ENCODE peak calls at places on chromosome X, in ten cellular contexts. One of them, this sample, is unnamed.

GRCh38 chrX:25002658-25003015 is 13.1 kb downstream of the ARX start:
- DNase-seq in foreskin fibroblast: no peak
- DNase-seq in CD8-positive, alpha-beta T cell: no peak
- DNase-seq in pons: no peak
- DNase-seq in sciatic nerve: no peak
- DNase-seq in ELR: no peak
- DNase-seq in progenitor cell of endocrine pancreas: no peak
- DNase-seq in GF-D8: no peak
- DNase-seq in lung microvascular endothelial cell: no peak
- DNase-seq in neural crest cell: no peak
- DNase-seq in this sample: no peak

GRCh38 chrX:75303795-75304194 is 29.9 kb downstream of the UPRT start:
- DNase-seq in foreskin fibroblast: no peak
- DNase-seq in CD8-positive, alpha-beta T cell: no peak
- DNase-seq in pons: no peak
- DNase-seq in sciatic nerve: no peak
- DNase-seq in ELR: no peak
- DNase-seq in progenitor cell of endocrine pancreas: no peak
- DNase-seq in GF-D8: no peak
- DNase-seq in lung microvascular endothelial cell: no peak
- DNase-seq in neural crest cell: no peak
- DNase-seq in this sample: no peak

GRCh38 chrX:147877726-147878125 is 34.0 kb upstream of the FMR1 start:
- DNase-seq in foreskin fibroblast: no peak
- DNase-seq in CD8-positive, alpha-beta T cell: no peak
- DNase-seq in pons: no peak
- DNase-seq in sciatic nerve: no peak
- DNase-seq in ELR: no peak
- DNase-seq in progenitor cell of endocrine pancreas: no peak
- DNase-seq in GF-D8: no peak
- DNase-seq in lung microvascular endothelial cell: no peak
- DNase-seq in neural crest cell: no peak
- DNase-seq in this sample: no peak

GRCh38 chrX:19628006-19628575 is 112.8 kb upstream of the MAP3K15 start:
- DNase-seq in foreskin fibroblast: no peak
- DNase-seq in CD8-positive, alpha-beta T cell: no peak
- DNase-seq in pons: no peak
- DNase-seq in sciatic nerve: no peak
- DNase-seq in ELR: no peak
- DNase-seq in progenitor cell of endocrine pancreas: no peak
- DNase-seq in GF-D8: no peak
- DNase-seq in lung microvascular endothelial cell: no peak
- DNase-seq in neural crest cell: no peak
- DNase-seq in this sample: no peak

GRCh38 chrX:1368385-1368698 is 23.6 kb downstream of the SLC25A6 start:
- DNase-seq in foreskin fibroblast: no peak
- DNase-seq in CD8-positive, alpha-beta T cell: no peak
- DNase-seq in pons: no peak
- DNase-seq in sciatic nerve: no peak
- DNase-seq in ELR: no peak
- DNase-seq in progenitor cell of endocrine pancreas: no peak
- DNase-seq in GF-D8: no peak
- DNase-seq in lung microvascular endothelial cell: no peak
- DNase-seq in neural crest cell: no peak
- DNase-seq in this sample: no peak

GRCh38 chrX:139882299-139882698 is 50.6 kb downstream of the ATP11C start:
- DNase-seq in foreskin fibroblast: no peak
- DNase-seq in CD8-positive, alpha-beta T cell: no peak
- DNase-seq in pons: no peak
- DNase-seq in sciatic nerve: no peak
- DNase-seq in ELR: peak; percentile 22
- DNase-seq in progenitor cell of endocrine pancreas: no peak
- DNase-seq in GF-D8: no peak
- DNase-seq in lung microvascular endothelial cell: peak; percentile 3
- DNase-seq in neural crest cell: no peak
- DNase-seq in this sample: no peak

GRCh38 chrX:21408324-21408723 is 34.1 kb downstream of the CNKSR2 start:
- DNase-seq in foreskin fibroblast: no peak
- DNase-seq in CD8-positive, alpha-beta T cell: no peak
- DNase-seq in pons: no peak
- DNase-seq in sciatic nerve: no peak
- DNase-seq in ELR: no peak
- DNase-seq in progenitor cell of endocrine pancreas: no peak
- DNase-seq in GF-D8: no peak
- DNase-seq in lung microvascular endothelial cell: no peak
- DNase-seq in neural crest cell: no peak
- DNase-seq in this sample: no peak

GRCh38 chrX:30067677-30068076 is 147.7 kb upstream of the MAGEB2 start:
- DNase-seq in foreskin fibroblast: no peak
- DNase-seq in CD8-positive, alpha-beta T cell: no peak
- DNase-seq in pons: no peak
- DNase-seq in sciatic nerve: no peak
- DNase-seq in ELR: no peak
- DNase-seq in progenitor cell of endocrine pancreas: no peak
- DNase-seq in GF-D8: no peak
- DNase-seq in lung microvascular endothelial cell: no peak
- DNase-seq in neural crest cell: no peak
- DNase-seq in this sample: no peak

GRCh38 chrX:16828126-16828908 is 41.8 kb downstream of the RBBP7 start:
- DNase-seq in foreskin fibroblast: no peak
- DNase-seq in CD8-positive, alpha-beta T cell: no peak
- DNase-seq in pons: no peak
- DNase-seq in sciatic nerve: no peak
- DNase-seq in ELR: no peak
- DNase-seq in progenitor cell of endocrine pancreas: no peak
- DNase-seq in GF-D8: no peak
- DNase-seq in lung microvascular endothelial cell: peak; percentile 85
- DNase-seq in neural crest cell: no peak
- DNase-seq in this sample: peak; percentile 88

GRCh38 chrX:15405846-15406245 is 21.6 kb upstream of the VEGFD start:
- DNase-seq in foreskin fibroblast: no peak
- DNase-seq in CD8-positive, alpha-beta T cell: no peak
- DNase-seq in pons: no peak
- DNase-seq in sciatic nerve: no peak
- DNase-seq in ELR: no peak
- DNase-seq in progenitor cell of endocrine pancreas: no peak
- DNase-seq in GF-D8: no peak
- DNase-seq in lung microvascular endothelial cell: no peak
- DNase-seq in neural crest cell: no peak
- DNase-seq in this sample: no peak

GRCh38 chrX:138847930-138848329 is 136.4 kb upstream of the FGF13 start:
- DNase-seq in foreskin fibroblast: no peak
- DNase-seq in CD8-positive, alpha-beta T cell: no peak
- DNase-seq in pons: peak; percentile 2
- DNase-seq in sciatic nerve: no peak
- DNase-seq in ELR: peak; percentile 5
- DNase-seq in progenitor cell of endocrine pancreas: no peak
- DNase-seq in GF-D8: no peak
- DNase-seq in lung microvascular endothelial cell: peak; percentile 7
- DNase-seq in neural crest cell: no peak
- DNase-seq in this sample: peak; percentile 31

GRCh38 chrX:10265775-10266174 is 109.0 kb downstream of the CLCN4 start:
- DNase-seq in foreskin fibroblast: no peak
- DNase-seq in CD8-positive, alpha-beta T cell: no peak
- DNase-seq in pons: no peak
- DNase-seq in sciatic nerve: no peak
- DNase-seq in ELR: no peak
- DNase-seq in progenitor cell of endocrine pancreas: no peak
- DNase-seq in GF-D8: no peak
- DNase-seq in lung microvascular endothelial cell: no peak
- DNase-seq in neural crest cell: no peak
- DNase-seq in this sample: no peak

GRCh38 chrX:16822723-16823122 is 36.5 kb downstream of the TXLNG start:
- DNase-seq in foreskin fibroblast: peak; percentile 39
- DNase-seq in CD8-positive, alpha-beta T cell: no peak
- DNase-seq in pons: no peak
- DNase-seq in sciatic nerve: no peak
- DNase-seq in ELR: peak; percentile 82
- DNase-seq in progenitor cell of endocrine pancreas: no peak
- DNase-seq in GF-D8: no peak
- DNase-seq in lung microvascular endothelial cell: peak; percentile 92
- DNase-seq in neural crest cell: no peak
- DNase-seq in this sample: peak; percentile 35

GRCh38 chrX:155632424-155633100 is 19.8 kb upstream of the TMLHE start:
- DNase-seq in foreskin fibroblast: no peak
- DNase-seq in CD8-positive, alpha-beta T cell: no peak
- DNase-seq in pons: no peak
- DNase-seq in sciatic nerve: no peak
- DNase-seq in ELR: peak; percentile 28
- DNase-seq in progenitor cell of endocrine pancreas: no peak
- DNase-seq in GF-D8: no peak
- DNase-seq in lung microvascular endothelial cell: peak; percentile 66
- DNase-seq in neural crest cell: no peak
- DNase-seq in this sample: peak; percentile 26

GRCh38 chrX:136541294-136541693 is 9.3 kb downstream of the VGLL1 start:
- DNase-seq in foreskin fibroblast: no peak
- DNase-seq in CD8-positive, alpha-beta T cell: no peak
- DNase-seq in pons: no peak
- DNase-seq in sciatic nerve: no peak
- DNase-seq in ELR: no peak
- DNase-seq in progenitor cell of endocrine pancreas: no peak
- DNase-seq in GF-D8: no peak
- DNase-seq in lung microvascular endothelial cell: no peak
- DNase-seq in neural crest cell: no peak
- DNase-seq in this sample: no peak

GRCh38 chrX:2677764-2678163 is 13.3 kb upstream of the CD99 start:
- DNase-seq in foreskin fibroblast: peak; percentile 99
- DNase-seq in CD8-positive, alpha-beta T cell: no peak
- DNase-seq in pons: peak; percentile 73
- DNase-seq in sciatic nerve: peak; percentile 77
- DNase-seq in ELR: peak; percentile 97
- DNase-seq in progenitor cell of endocrine pancreas: no peak
- DNase-seq in GF-D8: no peak
- DNase-seq in lung microvascular endothelial cell: peak; percentile 93
- DNase-seq in neural crest cell: no peak
- DNase-seq in this sample: peak; percentile 96

GRCh38 chrX:107204063-107204605 is 2.1 kb downstream of the NUP62CL start:
- DNase-seq in foreskin fibroblast: no peak
- DNase-seq in CD8-positive, alpha-beta T cell: no peak
- DNase-seq in pons: no peak
- DNase-seq in sciatic nerve: no peak
- DNase-seq in ELR: no peak
- DNase-seq in progenitor cell of endocrine pancreas: no peak
- DNase-seq in GF-D8: no peak
- DNase-seq in lung microvascular endothelial cell: no peak
- DNase-seq in neural crest cell: no peak
- DNase-seq in this sample: no peak

GRCh38 chrX:24392709-24393108 is 32.3 kb downstream of the SUPT20HL1 start:
- DNase-seq in foreskin fibroblast: no peak
- DNase-seq in CD8-positive, alpha-beta T cell: no peak
- DNase-seq in pons: no peak
- DNase-seq in sciatic nerve: no peak
- DNase-seq in ELR: no peak
- DNase-seq in progenitor cell of endocrine pancreas: no peak
- DNase-seq in GF-D8: no peak
- DNase-seq in lung microvascular endothelial cell: no peak
- DNase-seq in neural crest cell: no peak
- DNase-seq in this sample: no peak

GRCh38 chrX:154530286-154530685 is 14.3 kb upstream of the FAM3A start:
- DNase-seq in foreskin fibroblast: no peak
- DNase-seq in CD8-positive, alpha-beta T cell: no peak
- DNase-seq in pons: no peak
- DNase-seq in sciatic nerve: no peak
- DNase-seq in ELR: no peak
- DNase-seq in progenitor cell of endocrine pancreas: no peak
- DNase-seq in GF-D8: no peak
- DNase-seq in lung microvascular endothelial cell: no peak
- DNase-seq in neural crest cell: no peak
- DNase-seq in this sample: no peak

GRCh38 chrX:112654871-112655270 is 24.9 kb downstream of the LHFPL1 start:
- DNase-seq in foreskin fibroblast: no peak
- DNase-seq in CD8-positive, alpha-beta T cell: no peak
- DNase-seq in pons: no peak
- DNase-seq in sciatic nerve: no peak
- DNase-seq in ELR: peak; percentile 4
- DNase-seq in progenitor cell of endocrine pancreas: no peak
- DNase-seq in GF-D8: no peak
- DNase-seq in lung microvascular endothelial cell: no peak
- DNase-seq in neural crest cell: no peak
- DNase-seq in this sample: no peak

GRCh38 chrX:137792214-137792613 is 226.3 kb downstream of the ZIC3 start:
- DNase-seq in foreskin fibroblast: no peak
- DNase-seq in CD8-positive, alpha-beta T cell: no peak
- DNase-seq in pons: no peak
- DNase-seq in sciatic nerve: no peak
- DNase-seq in ELR: no peak
- DNase-seq in progenitor cell of endocrine pancreas: no peak
- DNase-seq in GF-D8: no peak
- DNase-seq in lung microvascular endothelial cell: no peak
- DNase-seq in neural crest cell: no peak
- DNase-seq in this sample: no peak